ENCODE peak calls at places on chromosomes 7 and 10, in four cellular contexts. J is glutamatergic neuron, S is RPMI7951, Z is fibroblast of lung. L is an unnamed sample.

GRCh38 chr7:38934536-38934935 is 25.5 kb upstream of the VPS41 start:
- DNase-seq in J (no peak), S (no peak), Z (peak; percentile 22), L (no peak)

GRCh38 chr7:129676017-129676897 is 64.7 kb downstream of the NRF1 start:
- DNase-seq in J (no peak), S (no peak), Z (no peak), L (no peak)

GRCh38 chr10:126521354-126521753 is 133.1 kb upstream of the ADAM12 start:
- DNase-seq in J (no peak), S (peak; percentile 47), Z (peak; percentile 71), L (no peak)

GRCh38 chr7:140010194-140010895 is 52.4 kb downstream of the PARP12 start:
- DNase-seq in J (no peak), S (no peak), Z (no peak), L (no peak)

GRCh38 chr10:35979116-35979515 is 337.0 kb upstream of the FZD8 start:
- DNase-seq in J (no peak), S (no peak), Z (no peak), L (no peak)

GRCh38 chr7:101168412-101169049 is 3.2 kb upstream of the VGF start:
- DNase-seq in J (no peak), S (no peak), Z (no peak), L (no peak)

GRCh38 chr7:151687523-151688235 is 168.0 kb upstream of the RHEB start:
- DNase-seq in J (no peak), S (peak; percentile 96), Z (peak; percentile 98), L (peak; percentile 49)

GRCh38 chr10:62681211-62681940 is 123.1 kb upstream of the ADO start:
- DNase-seq in J (no peak), S (peak; percentile 73), Z (peak; percentile 58), L (no peak)

GRCh38 chr7:72467237-72467636 is 55.1 kb upstream of the CALN1 start:
- DNase-seq in J (no peak), S (no peak), Z (no peak), L (no peak)

GRCh38 chr7:130481898-130482297 is 10.0 kb upstream of the MEST start:
- DNase-seq in J (no peak), S (peak; percentile 31), Z (peak; percentile 76), L (no peak)

GRCh38 chr7:51090411-51090810 is 226.2 kb downstream of the COBL start:
- DNase-seq in J (no peak), S (peak; percentile 36), Z (no peak), L (no peak)

GRCh38 chr10:61812052-61812721 is 89.3 kb upstream of the ARID5B start:
- DNase-seq in J (no peak), S (no peak), Z (no peak), L (no peak)

GRCh38 chr10:102627446-102628293 is 16.6 kb upstream of the TRIM8 start:
- DNase-seq in J (peak; percentile 62), S (peak; percentile 75), Z (peak; percentile 72), L (peak; percentile 48)

GRCh38 chr7:123494193-123494796 is 40.1 kb downstream of the IQUB start:
- DNase-seq in J (no peak), S (peak; percentile 28), Z (peak; percentile 10), L (peak; percentile 8)

GRCh38 chr10:124200011-124200410 is 106.6 kb upstream of the CHST15 start:
- DNase-seq in J (no peak), S (peak; percentile 58), Z (peak; percentile 28), L (no peak)

GRCh38 chr10:102540023-102540422 is 36.3 kb downstream of the SUFU start:
- DNase-seq in J (no peak), S (peak; percentile 35), Z (no peak), L (no peak)

GRCh38 chr10:670038-670437 is 19.4 kb downstream of the DIP2C start:
- DNase-seq in J (no peak), S (no peak), Z (no peak), L (no peak)

GRCh38 chr7:158733220-158733519 is 28.6 kb upstream of the NCAPG2 start:
- DNase-seq in J (no peak), S (no peak), Z (no peak), L (no peak)

GRCh38 chr7:11021468-11021867 is 47.8 kb downstream of the PHF14 start:
- DNase-seq in J (no peak), S (no peak), Z (no peak), L (no peak)

GRCh38 chr7:130632111-130632510 is 36.4 kb downstream of the COPG2 start:
- DNase-seq in J (no peak), S (peak; percentile 62), Z (peak; percentile 71), L (no peak)

GRCh38 chr7:121531175-121532070 is 135.3 kb upstream of the FAM3C start:
- DNase-seq in J (no peak), S (peak; percentile 30), Z (peak; percentile 74), L (no peak)

GRCh38 chr10:103967433-103968142 is 648 bp downstream of the SLK start:
- DNase-seq in J (no peak), S (peak; percentile 25), Z (peak; percentile 25), L (peak; percentile 16)

GRCh38 chr10:103925591-103925990 is 7.6 kb upstream of the STN1 start:
- DNase-seq in J (no peak), S (no peak), Z (no peak), L (no peak)

GRCh38 chr7:18496336-18496700 is 769 bp downstream of the HDAC9 start:
- DNase-seq in J (no peak), S (no peak), Z (no peak), L (no peak)

GRCh38 chr10:131745591-131745990 is 155.2 kb upstream of the PPP2R2D start:
- DNase-seq in J (peak; percentile 13), S (no peak), Z (no peak), L (no peak)

GRCh38 chr7:17996442-17997223 is 31.0 kb downstream of the PRPS1L1 start:
- DNase-seq in J (no peak), S (no peak), Z (no peak), L (no peak)

GRCh38 chr7:5603193-5604140 is 178.0 kb downstream of the RNF216 start:
- DNase-seq in J (no peak), S (no peak), Z (no peak), L (no peak)

GRCh38 chr7:135998081-135998480 is 20.9 kb upstream of the MTPN start:
- DNase-seq in J (no peak), S (no peak), Z (no peak), L (no peak)

GRCh38 chr7:154183482-154183881 is 131.3 kb downstream of the DPP6 start:
- DNase-seq in J (no peak), S (peak; percentile 3), Z (no peak), L (no peak)

GRCh38 chr7:139783647-139784385 is 6.0 kb upstream of the HIPK2 start:
- DNase-seq in J (no peak), S (no peak), Z (no peak), L (no peak)

GRCh38 chr10:97159906-97160305 is 25.9 kb downstream of the SLIT1 start:
- DNase-seq in J (no peak), S (no peak), Z (no peak), L (no peak)

GRCh38 chr7:618539-619355 is 99.1 kb upstream of the PDGFA start:
- DNase-seq in J (no peak), S (no peak), Z (no peak), L (no peak)

GRCh38 chr10:62719058-62719457 is 85.5 kb upstream of the ADO start:
- DNase-seq in J (no peak), S (no peak), Z (no peak), L (no peak)

GRCh38 chr7:134443396-134444070 is 15.4 kb downstream of the AKR1B1 start:
- DNase-seq in J (no peak), S (no peak), Z (no peak), L (no peak)

GRCh38 chr7:93910076-93910994 is 4.0 kb downstream of the GNGT1 start:
- DNase-seq in J (no peak), S (peak; percentile 89), Z (peak; percentile 86), L (no peak)

GRCh38 chr10:125521721-125522680 is 161.0 kb downstream of the TEX36 start:
- DNase-seq in J (peak; percentile 56), S (no peak), Z (no peak), L (peak; percentile 39)

GRCh38 chr7:159032753-159033472 is 111.8 kb downstream of the VIPR2 start:
- DNase-seq in J (no peak), S (no peak), Z (no peak), L (no peak)

GRCh38 chr10:98472171-98472570 is 25.4 kb upstream of the HPS1 start:
- DNase-seq in J (no peak), S (no peak), Z (no peak), L (peak; percentile 45)

GRCh38 chr7:17560516-17560915 is 262.1 kb downstream of the AHR start:
- DNase-seq in J (no peak), S (no peak), Z (no peak), L (no peak)

GRCh38 chr10:52420656-52421055 is 106.6 kb downstream of the DKK1 start:
- DNase-seq in J (no peak), S (peak; percentile 31), Z (peak; percentile 74), L (no peak)

L was measured in nephron progenitor cell.